ENCODE peak calls at places on chromosomes 13 and 19, in four cellular contexts. X is ascending aorta, N is SK-N-SH, G is RWPE2. P is an unnamed sample. For H3K4me1, the result is how much of the 10 kb centered on the place peaks cover.

GRCh38 chr13:26050568-26051230 is 1.1 kb downstream of the SHISA2 start:
- DNase-seq in X (no peak), N (peak), G (no peak), P (peak)

GRCh38 chr13:51453308-51453958 is 597 bp upstream of the INTS6 start:
- DNase-seq in X (no peak), N (peak), G (peak), P (peak)

GRCh38 chr19:30870861-30871260 is 478.4 kb downstream of the TSHZ3 start:
- DNase-seq in X (no peak), N (peak), G (no peak), P (no peak)

GRCh38 chr19:40457048-40457447 is 8.5 kb downstream of the BLVRB start:
- DNase-seq in X (no peak), N (no peak), G (no peak), P (no peak)

GRCh38 chr13:110270507-110270906 is 36.5 kb downstream of the COL4A1 start:
- DNase-seq in X (no peak), N (no peak), G (no peak), P (no peak)

GRCh38 chr19:41376241-41376997 is at the start of gene TMEM91:
- DNase-seq in X (no peak), N (peak), G (no peak), P (peak)

GRCh38 chr13:101579291-101579802 is 126.9 kb downstream of the ITGBL1 start:
- DNase-seq in X (no peak), N (peak), G (no peak), P (no peak)

GRCh38 chr19:39539165-39539518 is 819 bp downstream of the EID2 start:
- DNase-seq in X (no peak), N (no peak), G (no peak), P (peak)

GRCh38 chr19:22422220-22422619 is at the start of gene ZNF98:
- DNase-seq in X (peak), N (no peak), G (no peak), P (no peak)

GRCh38 chr19:30226464-30227070 is 145.6 kb upstream of the ZNF536 start:
- DNase-seq in X (no peak), N (peak), G (no peak), P (peak)

DNA sequence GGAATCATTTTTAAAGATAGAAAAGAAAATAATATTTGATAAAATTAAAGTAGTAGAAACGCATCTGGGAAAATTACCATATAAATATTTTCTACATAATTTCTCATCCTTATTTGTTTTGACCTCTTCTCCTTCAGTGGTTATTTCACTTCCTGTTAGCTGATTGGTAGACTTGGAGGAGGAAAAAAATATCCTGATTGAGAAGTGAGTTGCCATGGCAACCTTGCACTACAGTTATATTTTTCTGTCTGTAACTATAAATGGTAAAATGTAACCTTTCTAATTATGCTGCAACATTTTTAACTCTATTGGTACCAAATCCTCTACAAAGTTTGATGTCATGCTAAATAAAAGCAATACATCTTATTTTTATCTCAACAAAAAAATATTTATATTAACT is 45.2 kb downstream of the SCEL start:
- DNase-seq in X (no peak), N (no peak), G (no peak), P (no peak)
- H3K27ac ChIP-seq in X (no peak), N (no peak), G (no peak), P (no peak)

GRCh38 chr13:100176781-100177389 is 88.0 kb downstream of the PCCA start:
- DNase-seq in X (no peak), N (peak), G (no peak), P (no peak)
- H3K4me1 ChIP-seq in X (under half), N (under half), G (under half), P (under half)

DNA sequence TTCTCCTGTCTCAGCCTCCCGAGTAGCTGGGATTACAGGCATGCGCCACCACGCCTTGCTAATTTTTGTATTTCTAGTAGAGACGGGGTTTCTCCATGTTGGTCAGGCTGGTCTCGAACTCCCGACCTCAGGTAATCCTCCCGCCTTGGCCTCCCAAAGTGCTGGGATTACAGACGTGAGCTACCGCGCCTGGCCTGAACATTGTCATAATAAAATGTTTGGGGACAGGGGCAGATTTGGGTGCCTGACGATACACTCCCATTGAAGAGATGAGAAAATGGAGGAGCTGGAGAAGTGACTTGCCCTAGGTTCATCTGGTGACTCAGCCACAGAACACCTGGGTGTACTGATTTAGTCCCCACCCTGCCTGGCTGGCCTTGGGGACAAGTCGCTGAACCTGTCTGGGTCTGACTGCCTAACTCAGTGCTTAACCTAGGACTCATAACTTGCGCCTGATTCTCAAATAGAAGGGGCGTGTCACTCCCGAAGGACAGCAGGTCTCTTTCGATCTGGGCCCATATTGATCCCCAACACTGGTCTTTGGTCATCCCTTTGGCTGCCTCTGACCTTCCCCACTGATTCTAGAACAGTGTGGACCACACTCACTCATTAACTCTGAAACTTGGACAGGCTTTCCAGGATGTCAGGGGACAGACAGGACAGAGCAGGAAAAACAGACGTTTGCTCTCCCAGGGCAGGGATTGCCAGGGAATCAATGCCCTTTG is 7.6 kb upstream of the BICRA start:
- DNase-seq in X (no peak), N (no peak), G (no peak), P (no peak)
- H3K27ac ChIP-seq in X (peak), N (no peak), G (peak), P (peak)

GRCh38 chr19:5957132-5957531 is 20.8 kb downstream of the RANBP3 start:
- DNase-seq in X (no peak), N (no peak), G (no peak), P (no peak)
- H3K4me1 ChIP-seq in X (half or more), N (half or more), G (under half), P (half or more)

GRCh38 chr13:50375792-50376191 is 360.5 kb downstream of the KCNRG start:
- DNase-seq in X (no peak), N (no peak), G (no peak), P (no peak)
- H3K27ac ChIP-seq in X (no peak), N (no peak), G (no peak), P (peak)

DNA sequence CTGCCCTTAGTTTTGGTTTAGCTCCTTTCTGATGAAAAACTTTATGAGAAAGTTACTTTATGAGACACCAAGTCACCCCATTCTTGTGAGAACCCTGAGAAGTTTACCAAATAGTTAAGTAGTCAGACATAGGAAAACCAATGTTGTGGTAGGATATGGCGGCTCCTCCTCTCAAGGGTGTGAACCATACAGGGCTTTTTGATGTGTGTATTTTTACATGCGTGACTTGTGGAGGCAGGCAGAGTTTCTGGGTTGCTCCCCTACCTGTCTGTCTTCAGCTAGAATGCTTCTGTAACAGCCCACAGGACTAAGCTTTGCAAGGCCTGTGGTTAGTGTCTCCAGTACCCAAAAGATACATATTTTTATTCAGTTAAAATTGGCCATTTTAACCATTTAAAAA is 18.3 kb downstream of the UBAC2 start:
- DNase-seq in X (no peak), N (no peak), G (no peak), P (no peak)
- H3K4me1 ChIP-seq in X (under half), N (under half), G (under half), P (under half)

GRCh38 chr19:16625183-16625958 is 2.6 kb downstream of the MED26 start:
- DNase-seq in X (no peak), N (no peak), G (no peak), P (no peak)
- H3K27ac ChIP-seq in X (no peak), N (no peak), G (no peak), P (peak)